ENCODE peak calls at places on chromosomes 13 and 19, in ten cellular contexts. E is fibroblast of villous mesenchyme, X is breast epithelium, A is ovary, L is adrenal gland, W is cardiac fibroblast, B is lower leg skin, H is uterus, G is AG10803, C is BE2C. P is an unnamed sample.
A peak's percentile ranks its signal among the peaks of the same experiment; 100 is the strongest.

GRCh38 chr13:75566658-75567057 is 17.1 kb downstream of the UCHL3 start:
- DNase-seq in E (peak; percentile 61), X (no peak), A (no peak), L (no peak), W (peak; percentile 82), B (no peak), H (no peak), G (peak; percentile 75), C (no peak), P (peak; percentile 74)

GRCh38 chr19:47226426-47227346 is 4.3 kb downstream of the BBC3 start:
- DNase-seq in E (peak; percentile 83), X (peak; percentile 77), A (peak; percentile 73), L (peak; percentile 87), W (peak; percentile 83), B (peak; percentile 97), H (peak; percentile 82), G (peak; percentile 93), C (peak; percentile 66), P (peak; percentile 74)

GRCh38 chr13:41919741-41920487 is 41.0 kb downstream of the VWA8 start:
- DNase-seq in E (no peak), X (no peak), A (no peak), L (no peak), W (no peak), B (no peak), H (no peak), G (no peak), C (no peak), P (no peak)

GRCh38 chr13:36998624-36999041 is 507 bp downstream of the ALG5 start:
- DNase-seq in E (no peak), X (no peak), A (peak; percentile 57), L (peak; percentile 27), W (peak; percentile 16), B (peak; percentile 85), H (peak; percentile 24), G (peak; percentile 5), C (peak; percentile 25), P (no peak)

GRCh38 chr13:44967656-44968451 is 21.4 kb downstream of the NUFIP1 start:
- DNase-seq in E (peak; percentile 60), X (no peak), A (no peak), L (no peak), W (peak; percentile 57), B (no peak), H (no peak), G (peak; percentile 51), C (no peak), P (peak; percentile 72)

GRCh38 chr13:43785681-43786471 is 896 bp downstream of the ENOX1 start:
- DNase-seq in E (peak; percentile 67), X (peak; percentile 68), A (peak; percentile 94), L (peak; percentile 65), W (peak; percentile 82), B (peak; percentile 93), H (peak; percentile 86), G (peak; percentile 69), C (peak; percentile 87), P (peak; percentile 78)

GRCh38 chr13:98451676-98452105 is 125.2 kb downstream of the STK24 start:
- DNase-seq in E (peak; percentile 70), X (no peak), A (peak; percentile 66), L (no peak), W (peak; percentile 81), B (no peak), H (peak; percentile 71), G (peak; percentile 70), C (no peak), P (peak; percentile 75)

GRCh38 chr13:49627831-49628652 is at the start of gene ARL11:
- DNase-seq in E (no peak), X (peak; percentile 70), A (no peak), L (peak; percentile 65), W (no peak), B (peak; percentile 92), H (no peak), G (no peak), C (peak; percentile 22), P (no peak)

GRCh38 chr19:31413353-31413752 is 64.1 kb upstream of the TSHZ3 start:
- DNase-seq in E (no peak), X (no peak), A (no peak), L (no peak), W (no peak), B (peak; percentile 65), H (no peak), G (no peak), C (no peak), P (no peak)

GRCh38 chr13:77105051-77105450 is 78.1 kb upstream of the FBXL3 start:
- DNase-seq in E (no peak), X (no peak), A (no peak), L (no peak), W (no peak), B (no peak), H (no peak), G (no peak), C (no peak), P (no peak)

GRCh38 chr13:44726214-44726613 is 150.1 kb upstream of the TSC22D1 start:
- DNase-seq in E (peak; percentile 96), X (no peak), A (no peak), L (no peak), W (peak; percentile 94), B (no peak), H (no peak), G (peak; percentile 100), C (no peak), P (peak; percentile 73)

DNA sequence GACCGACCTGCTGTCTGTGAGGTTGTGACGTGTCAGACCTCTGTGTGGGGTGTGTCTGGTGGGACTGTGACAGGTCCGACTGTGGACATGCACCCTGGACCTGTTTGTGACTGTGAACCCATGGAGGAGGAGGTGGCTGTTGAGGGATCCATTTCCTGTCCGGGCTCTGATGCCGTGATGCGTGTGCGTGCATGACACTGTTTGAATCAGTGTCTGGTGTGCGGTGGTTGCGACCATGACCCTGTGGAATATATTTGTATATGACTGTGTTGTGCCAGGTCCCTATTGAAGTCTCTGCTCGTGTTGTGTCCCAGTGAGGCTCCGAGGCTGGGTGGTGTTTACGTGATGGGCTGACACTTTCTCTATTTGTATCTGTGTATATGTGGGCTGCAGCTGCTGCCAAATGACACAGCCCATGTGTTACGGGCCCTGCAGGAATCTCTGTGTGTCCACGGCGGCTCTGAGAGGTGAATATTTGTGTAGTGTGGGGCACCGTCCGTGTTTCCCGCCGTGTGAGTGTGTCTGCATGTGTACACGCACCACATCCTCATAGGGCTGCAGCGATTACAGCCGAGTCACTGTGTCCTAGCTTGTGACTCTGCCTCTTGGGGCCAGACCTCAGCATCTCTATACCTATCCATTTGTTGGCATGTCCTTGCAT is 18.3 kb downstream of the CCDC97 start:
- DNase-seq in E (peak; percentile 30), X (no peak), A (no peak), L (peak; percentile 22), W (peak; percentile 21), B (no peak), H (no peak), G (no peak), C (no peak), P (peak; percentile 44)
- TF ChIP-seq CTCF in E (no peak), X (no peak), A (no peak), L (no peak), W (no peak), B (no peak), H (no peak), G (no peak), C (no peak), P (no peak)

GRCh38 chr19:18421371-18421959 is 2.3 kb downstream of the SSBP4 start:
- DNase-seq in E (no peak), X (no peak), A (peak; percentile 44), L (no peak), W (no peak), B (no peak), H (peak; percentile 26), G (no peak), C (no peak), P (no peak)
- H3K4me3 ChIP-seq in E (peak overlapping the region; percentile 74), X (peak overlapping the region; percentile 96), A (no peak overlapping the region), L (no peak overlapping the region), W (no peak overlapping the region), B (no peak overlapping the region), H (no peak overlapping the region), G (peak overlapping the region; percentile 70), C (peak overlapping the region; percentile 71), P (peak overlapping the region; percentile 74)

GRCh38 chr19:801030-801860 is 4.0 kb downstream of the PTBP1 start:
- DNase-seq in E (no peak), X (no peak), A (peak; percentile 80), L (peak; percentile 87), W (peak; percentile 58), B (no peak), H (peak; percentile 64), G (peak; percentile 44), C (peak; percentile 78), P (no peak)

GRCh38 chr19:798415-799075 is 1.3 kb downstream of the PTBP1 start:
- DNase-seq in E (no peak), X (no peak), A (peak; percentile 50), L (peak; percentile 50), W (no peak), B (no peak), H (no peak), G (no peak), C (no peak), P (no peak)

GRCh38 chr19:800360-801029 is 3.2 kb downstream of the PTBP1 start:
- DNase-seq in E (peak; percentile 81), X (peak; percentile 88), A (no peak), L (peak; percentile 39), W (peak; percentile 47), B (no peak), H (peak; percentile 53), G (no peak), C (peak; percentile 58), P (peak; percentile 70)

GRCh38 chr19:797528-798414 is 519 bp downstream of the PTBP1 start:
- DNase-seq in E (peak; percentile 88), X (peak; percentile 87), A (peak; percentile 93), L (peak; percentile 89), W (peak; percentile 90), B (peak; percentile 98), H (peak; percentile 86), G (peak; percentile 87), C (peak; percentile 92), P (peak; percentile 92)

GRCh38 chr19:799076-799881 is 2.0 kb downstream of the PTBP1 start:
- DNase-seq in E (peak; percentile 72), X (no peak), A (peak; percentile 48), L (peak; percentile 40), W (peak; percentile 59), B (no peak), H (no peak), G (peak; percentile 53), C (peak; percentile 65), P (peak; percentile 67)
- TF ChIP-seq CTCF in E (peak; percentile 46), X (peak; percentile 10), A (no peak), L (no peak), W (peak; percentile 31), B (no peak), H (no peak), G (peak; percentile 51), C (peak; percentile 30), P (peak; percentile 51)

DNA sequence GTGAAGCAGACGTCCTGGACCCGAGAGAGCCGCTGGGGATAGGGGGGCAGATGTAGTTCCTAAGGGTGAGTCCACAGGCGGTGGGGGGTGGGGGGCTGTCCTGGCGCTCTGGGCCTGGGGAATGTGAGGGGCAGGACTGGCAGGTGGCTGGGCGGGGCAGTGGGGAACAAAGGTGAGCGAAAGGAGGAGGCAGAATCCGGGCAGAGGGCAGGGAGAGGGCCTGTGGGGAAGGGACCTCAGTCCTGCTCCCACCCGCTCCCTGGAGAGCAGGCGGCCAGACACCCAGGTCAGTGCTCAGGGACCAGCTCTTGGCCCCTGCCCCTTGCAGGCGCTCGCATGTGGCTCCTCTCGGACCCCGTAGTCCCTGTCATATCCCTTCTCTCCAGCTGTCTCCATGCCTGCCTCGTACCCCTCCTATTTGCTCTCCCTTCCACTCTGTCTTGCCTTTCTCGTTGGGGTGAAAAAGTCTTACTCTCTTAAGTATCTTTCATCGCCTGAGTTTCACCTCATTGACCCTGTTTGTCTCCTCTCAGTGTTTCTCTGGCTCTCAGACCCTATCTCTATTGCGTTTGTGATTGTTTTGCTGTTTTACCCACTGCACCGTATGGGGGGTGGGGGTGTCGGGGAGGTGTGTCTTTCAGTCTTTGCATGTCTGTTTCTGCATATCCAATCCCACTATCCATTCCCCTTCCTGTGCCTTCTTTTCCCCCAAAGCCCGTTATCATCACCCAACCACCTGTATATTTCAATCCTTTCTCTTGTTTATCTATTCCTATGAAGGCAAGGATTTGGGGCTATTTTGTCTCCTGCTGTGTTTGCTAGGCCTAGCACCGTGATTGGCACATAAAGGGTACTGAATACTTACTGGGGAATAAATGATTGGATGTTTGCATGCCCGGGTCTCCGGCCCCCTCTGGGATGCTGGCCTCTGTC is 5.8 kb downstream of the SPHK2 start:
- DNase-seq in E (no peak), X (no peak), A (no peak), L (no peak), W (no peak), B (no peak), H (no peak), G (no peak), C (no peak), P (no peak)
- H3K4me3 ChIP-seq in E (peak overlapping the region; percentile 67), X (peak overlapping the region; percentile 65), A (no peak overlapping the region), L (no peak overlapping the region), W (peak overlapping the region; percentile 56), B (no peak overlapping the region), H (peak overlapping the region; percentile 38), G (peak overlapping the region; percentile 69), C (peak overlapping the region; percentile 78), P (peak overlapping the region; percentile 70)

P was measured in choroid plexus epithelial cell.